ENCODE peak calls at places on chromosome 13, in five cellular contexts. O is IMR-90, I is SK-N-SH, F is HepG2, S is GM12878. H is an unnamed sample.

GRCh38 chr13:24348797-24349515 is 39.6 kb downstream of the C1QTNF9 start:
- DNase-seq in I (no peak), O (no peak), F (no peak), S (no peak), H (no peak)

GRCh38 chr13:111115051-111115840 is at the start of gene ARHGEF7:
- DNase-seq in I (peak), S (no peak), F (no peak), O (no peak), H (peak)

GRCh38 chr13:93079294-93079693 is 147.3 kb upstream of the GPC6 start:
- DNase-seq in I (peak), F (no peak), S (no peak), O (peak), H (no peak)

GRCh38 chr13:39048806-39049205 is 10.6 kb downstream of the NHLRC3 start:
- DNase-seq in F (no peak), S (no peak), I (no peak), O (no peak), H (no peak)

GRCh38 chr13:30690282-30691188 is 44.8 kb upstream of the ALOX5AP start:
- DNase-seq in F (no peak), I (no peak), S (no peak), O (peak), H (no peak)

GRCh38 chr13:55038230-55038629 is 2009.6 kb downstream of the OLFM4 start:
- DNase-seq in O (no peak), I (no peak), F (no peak), S (no peak), H (no peak)

GRCh38 chr13:105170438-105170837 is 1365.0 kb downstream of the EFNB2 start:
- DNase-seq in O (no peak), S (no peak), I (no peak), F (no peak), H (no peak)

GRCh38 chr13:105410602-105411001 is 1124.9 kb downstream of the EFNB2 start:
- DNase-seq in S (no peak), F (peak), O (peak), I (peak), H (peak)

GRCh38 chr13:95503662-95504061 is 48.9 kb upstream of the CLDN10 start:
- DNase-seq in I (no peak), O (no peak), F (no peak), S (no peak), H (no peak)

GRCh38 chr13:113864303-113864890 is 521 bp upstream of the GAS6 start:
- DNase-seq in O (peak), I (peak), F (no peak), S (no peak), H (no peak)

GRCh38 chr13:73708393-73708985 is 425.7 kb downstream of the KLF12 start:
- DNase-seq in I (peak), S (no peak), F (peak), O (peak), H (peak)

GRCh38 chr13:96533408-96533807 is 443.5 kb downstream of the HS6ST3 start:
- DNase-seq in I (peak), F (no peak), O (no peak), S (no peak), H (no peak)

GRCh38 chr13:47147784-47148062 is 250.9 kb upstream of the HTR2A start:
- DNase-seq in S (no peak), I (peak), F (no peak), O (no peak), H (no peak)

GRCh38 chr13:21458457-21458815 is 667 bp downstream of the ZDHHC20 start:
- DNase-seq in F (no peak), O (no peak), S (no peak), I (peak), H (peak)

GRCh38 chr13:25738342-25738771 is 313.5 kb downstream of the SHISA2 start:
- DNase-seq in I (peak), S (no peak), F (no peak), O (no peak), H (no peak)

DNA sequence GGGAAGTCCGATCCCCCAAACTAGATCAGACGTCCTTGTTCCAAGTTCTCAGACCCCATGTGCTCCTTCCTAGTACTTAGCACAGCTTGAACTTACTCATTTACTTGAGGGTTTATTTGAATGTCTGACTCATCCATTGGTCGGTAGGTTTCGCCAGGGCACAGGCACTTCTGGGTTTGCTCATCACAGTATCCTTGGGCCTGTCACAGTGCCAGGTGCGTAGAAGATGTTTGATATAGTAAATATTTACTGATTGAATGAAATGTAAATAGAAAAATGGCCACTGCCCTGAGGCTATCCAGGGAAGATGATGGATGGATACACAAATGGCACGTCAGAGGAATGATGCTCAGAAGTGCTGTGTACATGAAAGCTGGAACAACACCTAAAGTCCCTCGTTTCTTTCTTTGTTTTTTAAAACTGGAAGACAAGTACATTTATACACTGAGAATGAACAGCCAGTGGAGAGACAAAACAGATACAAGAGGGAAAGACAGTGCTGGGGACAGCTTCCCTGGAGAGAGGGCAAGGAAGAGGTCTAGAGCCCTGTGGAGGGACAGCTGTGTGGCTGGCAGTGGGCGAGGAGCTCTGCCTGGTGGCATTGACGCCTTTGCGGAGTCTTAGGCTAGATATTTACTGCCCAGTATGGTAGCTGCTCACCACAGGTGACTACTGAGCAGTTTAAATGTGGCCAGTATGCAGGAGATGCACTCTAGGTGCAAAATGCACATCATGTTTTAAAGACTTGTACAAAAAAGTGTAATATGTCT is 31.2 kb upstream of the KL start:
- DNase-seq in F (no peak), O (peak), S (no peak), I (no peak), H (no peak)
- TF ChIP-seq MXI1 in F (no peak), O (no peak), S (no peak), I (no peak), H (no peak)

GRCh38 chr13:82693607-82694006 is 1188.7 kb downstream of the SLITRK1 start:
- DNase-seq in F (no peak), O (no peak), I (no peak), S (no peak), H (no peak)

GRCh38 chr13:82688400-82688999 is 1193.8 kb downstream of the SLITRK1 start:
- DNase-seq in S (no peak), F (no peak), I (no peak), O (peak), H (no peak)
- TF ChIP-seq MXI1 in S (no peak), F (no peak), I (no peak), O (no peak), H (no peak)

GRCh38 chr13:75986818-75987217 is 350.7 kb downstream of the LMO7 start:
- DNase-seq in S (peak), O (no peak), F (no peak), I (no peak), H (no peak)
- TF ChIP-seq MXI1 in S (no peak), O (no peak), F (no peak), I (no peak), H (no peak)

DNA sequence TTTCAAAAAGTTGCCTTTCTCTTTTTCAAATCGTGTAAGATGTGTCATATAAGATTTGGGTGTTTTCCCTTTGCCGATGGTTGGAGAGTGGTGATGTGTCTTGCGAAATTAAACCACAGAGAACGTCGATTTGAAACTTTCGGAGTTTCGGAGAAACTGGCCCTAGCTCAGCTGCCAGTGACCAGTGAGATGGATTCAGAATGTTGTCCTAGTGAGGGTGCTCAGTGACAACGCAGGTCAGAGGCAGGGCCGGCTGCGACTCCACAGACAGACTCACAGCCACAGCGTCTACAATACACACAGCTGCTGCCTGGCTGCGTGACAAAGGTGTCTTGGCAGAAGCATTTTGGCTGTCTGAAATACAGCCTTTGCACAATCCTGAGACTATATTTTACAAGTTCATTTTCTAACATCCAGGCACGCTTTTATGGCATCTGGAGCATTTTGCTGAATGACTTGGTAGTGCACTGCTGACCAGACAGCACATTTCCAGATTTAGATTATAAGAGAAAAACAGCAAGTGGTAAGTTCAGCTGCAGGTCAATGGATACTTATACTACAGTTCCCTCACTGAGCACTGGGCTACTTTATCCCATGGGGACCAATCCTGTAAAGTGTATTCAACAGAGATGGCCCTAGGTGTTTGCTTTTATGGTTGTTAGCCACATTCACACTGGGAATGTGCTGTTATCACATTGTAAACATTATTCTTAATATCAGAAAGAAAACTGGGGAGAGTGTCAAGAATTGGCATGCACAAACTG is 207.5 kb downstream of the KCNRG start:
- DNase-seq in S (no peak), I (no peak), O (peak), F (no peak), H (no peak)
- TF ChIP-seq MXI1 in S (no peak), I (no peak), O (no peak), F (no peak), H (no peak)

DNA sequence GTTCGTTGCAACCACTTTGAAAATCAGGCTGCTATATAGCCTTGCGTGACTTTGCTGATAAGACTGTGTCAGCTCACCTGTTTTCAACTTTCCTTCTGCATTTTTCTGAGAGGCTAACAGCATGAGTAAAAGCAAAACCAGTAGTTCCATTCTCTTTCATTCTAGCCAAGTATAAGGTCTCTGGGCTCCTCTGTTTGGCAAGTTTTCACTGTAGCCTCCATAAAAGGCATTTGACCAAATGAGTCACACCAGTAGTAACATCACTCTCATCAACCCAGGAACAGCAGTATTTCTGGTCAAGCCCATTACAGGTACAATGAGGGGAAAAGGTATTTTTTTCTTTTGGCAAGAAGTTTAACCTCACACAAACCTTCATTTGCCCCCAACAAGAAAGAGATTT is 1149.8 kb upstream of the MIR17HG start:
- DNase-seq in I (no peak), O (no peak), F (no peak), S (no peak), H (no peak)
- TF ChIP-seq MXI1 in I (no peak), O (no peak), F (no peak), S (no peak), H (no peak)

GRCh38 chr13:72217142-72217541 is 350.1 kb upstream of the DACH1 start:
- DNase-seq in S (no peak), O (no peak), F (no peak), I (peak), H (no peak)

GRCh38 chr13:72218966-72219365 is 352.0 kb upstream of the DACH1 start:
- DNase-seq in O (no peak), F (no peak), S (no peak), I (no peak), H (no peak)

GRCh38 chr13:72221276-72221962 is 354.4 kb upstream of the DACH1 start:
- DNase-seq in O (no peak), S (no peak), I (no peak), F (peak), H (peak)
- TF ChIP-seq MXI1 in O (no peak), S (no peak), I (no peak), F (no peak), H (no peak)